ENCODE peak calls at places on chromosomes 5 and 9, in four cellular contexts. Y, B, A and S are unnamed samples.
A peak's percentile ranks its signal among the peaks of the same experiment; 100 is the strongest.

GRCh38 chr9:125843646-125844045 is 96.5 kb downstream of the PBX3 start:
- DNase-seq in B (no peak), A (no peak), Y (peak; percentile 45), S (no peak)

GRCh38 chr9:3528466-3528865 is 2.7 kb upstream of the RFX3 start:
- DNase-seq in A (no peak), Y (no peak), B (peak; percentile 38), S (peak; percentile 67)

GRCh38 chr5:18483386-18483785 is 849.1 kb downstream of the TAF11L14 start:
- DNase-seq in Y (no peak), B (no peak), A (no peak), S (no peak)

GRCh38 chr9:106886111-106887046 is 23.4 kb downstream of the ZNF462 start:
- DNase-seq in B (no peak), Y (no peak), A (no peak), S (no peak)

GRCh38 chr5:79754865-79755555 is 65.4 kb downstream of the CMYA5 start:
- DNase-seq in A (no peak), B (no peak), Y (no peak), S (no peak)

GRCh38 chr9:129783516-129784361 is 19.2 kb upstream of the TOR1B start:
- DNase-seq in Y (peak; percentile 91), B (peak; percentile 96), A (peak; percentile 92), S (peak; percentile 16)

GRCh38 chr5:139470821-139471300 is at the start of gene SMIM33:
- DNase-seq in B (no peak), A (no peak), Y (no peak), S (no peak)

GRCh38 chr9:96236854-96237545 is 65.0 kb downstream of the HSD17B3 start:
- DNase-seq in Y (no peak), B (no peak), A (no peak), S (no peak)

GRCh38 chr5:164352695-164353094 is 847.3 kb downstream of the MAT2B start:
- DNase-seq in A (no peak), B (no peak), Y (no peak), S (no peak)

GRCh38 chr9:132054024-132054423 is 25.6 kb downstream of the MED27 start:
- DNase-seq in Y (no peak), A (no peak), B (peak; percentile 38), S (no peak)

GRCh38 chr9:121075251-121076036 is 689 bp downstream of the CNTRL start:
- DNase-seq in A (no peak), B (no peak), Y (no peak), S (no peak)

GRCh38 chr9:95780751-95781150 is 94.7 kb upstream of the ERCC6L2 start:
- DNase-seq in B (no peak), A (peak; percentile 19), Y (no peak), S (no peak)

GRCh38 chr5:104800440-104801048 is 1238.0 kb upstream of the NUDT12 start:
- DNase-seq in Y (no peak), A (no peak), B (peak; percentile 4), S (no peak)

GRCh38 chr5:40720071-40720470 is 35.7 kb downstream of the TTC33 start:
- DNase-seq in B (no peak), A (no peak), Y (no peak), S (no peak)

GRCh38 chr5:176381979-176382378 is 6.4 kb downstream of the NOP16 start:
- DNase-seq in Y (no peak), B (no peak), A (no peak), S (no peak)

GRCh38 chr9:79719989-79720388 is 148.2 kb downstream of the TLE4 start:
- DNase-seq in Y (no peak), B (no peak), A (no peak), S (no peak)

GRCh38 chr5:77029376-77029885 is 773 bp upstream of the AGGF1 start:
- DNase-seq in A (no peak), B (no peak), Y (no peak), S (no peak)

GRCh38 chr9:135282001-135282731 is 194.7 kb downstream of the OLFM1 start:
- DNase-seq in A (no peak), B (no peak), Y (peak; percentile 89), S (no peak)

GRCh38 chr5:68424799-68425537 is 209.4 kb downstream of the PIK3R1 start:
- DNase-seq in Y (no peak), A (no peak), B (no peak), S (peak; percentile 67)

GRCh38 chr9:131330814-131331600 is 41.5 kb downstream of the PLPP7 start:
- DNase-seq in B (peak; percentile 98), Y (peak; percentile 79), A (peak; percentile 80), S (no peak)

GRCh38 chr5:157068785-157069184 is 9.9 kb upstream of the HAVCR1 start:
- DNase-seq in B (no peak), A (no peak), Y (no peak), S (no peak)

GRCh38 chr5:67404261-67405100 is 207.9 kb upstream of the CD180 start:
- DNase-seq in B (no peak), Y (no peak), A (no peak), S (no peak)

GRCh38 chr5:19910131-19910530 is 77.9 kb downstream of the CDH18 start:
- DNase-seq in A (no peak), Y (no peak), B (no peak), S (no peak)

GRCh38 chr5:134249469-134250379 is 23.9 kb upstream of the PPP2CA start:
- DNase-seq in Y (no peak), A (no peak), B (peak; percentile 57), S (no peak)

GRCh38 chr9:75123696-75124095 is 35.4 kb downstream of the OSTF1 start:
- DNase-seq in A (no peak), Y (no peak), B (no peak), S (no peak)

GRCh38 chr9:85610074-85610855 is 131.5 kb downstream of the AGTPBP1 start:
- DNase-seq in Y (peak; percentile 74), B (peak; percentile 67), A (no peak), S (peak; percentile 44)

GRCh38 chr9:100285080-100285479 is 67.7 kb downstream of the TEX10 start:
- DNase-seq in A (no peak), B (no peak), Y (no peak), S (no peak)

GRCh38 chr9:89023788-89024187 is 32.5 kb downstream of the S1PR3 start:
- DNase-seq in A (no peak), B (no peak), Y (no peak), S (no peak)

GRCh38 chr9:76605271-76605670 is 146.3 kb downstream of the GCNT1 start:
- DNase-seq in Y (no peak), A (no peak), B (no peak), S (peak; percentile 15)

GRCh38 chr5:179733764-179734126 is 1.1 kb downstream of the MAML1 start:
- DNase-seq in A (no peak), B (no peak), Y (no peak), S (no peak)

GRCh38 chr5:1834022-1834551 is 32.9 kb downstream of the NDUFS6 start:
- DNase-seq in A (no peak), Y (no peak), B (no peak), S (no peak)
- TF ChIP-seq NRF1 in A (no peak), Y (no peak), B (no peak), S (no peak)

GRCh38 chr5:110852053-110852452 is 113.2 kb downstream of the SLC25A46 start:
- DNase-seq in Y (no peak), A (no peak), B (no peak), S (peak; percentile 36)
- H2AFZ ChIP-seq in Y (no peak overlapping the region), A (no peak overlapping the region), B (no peak overlapping the region), S (no peak overlapping the region)

GRCh38 chr5:154465169-154465568 is 12.9 kb downstream of the HAND1 start:
- DNase-seq in B (no peak), A (no peak), Y (no peak), S (no peak)

GRCh38 chr5:154466147-154466546 is 11.9 kb downstream of the HAND1 start:
- DNase-seq in B (no peak), A (no peak), Y (no peak), S (no peak)

GRCh38 chr5:154466671-154467070 is 11.4 kb downstream of the HAND1 start:
- DNase-seq in B (no peak), Y (no peak), A (no peak), S (no peak)

GRCh38 chr5:154470172-154470571 is 7.9 kb downstream of the HAND1 start:
- DNase-seq in Y (no peak), B (no peak), A (no peak), S (no peak)

DNA sequence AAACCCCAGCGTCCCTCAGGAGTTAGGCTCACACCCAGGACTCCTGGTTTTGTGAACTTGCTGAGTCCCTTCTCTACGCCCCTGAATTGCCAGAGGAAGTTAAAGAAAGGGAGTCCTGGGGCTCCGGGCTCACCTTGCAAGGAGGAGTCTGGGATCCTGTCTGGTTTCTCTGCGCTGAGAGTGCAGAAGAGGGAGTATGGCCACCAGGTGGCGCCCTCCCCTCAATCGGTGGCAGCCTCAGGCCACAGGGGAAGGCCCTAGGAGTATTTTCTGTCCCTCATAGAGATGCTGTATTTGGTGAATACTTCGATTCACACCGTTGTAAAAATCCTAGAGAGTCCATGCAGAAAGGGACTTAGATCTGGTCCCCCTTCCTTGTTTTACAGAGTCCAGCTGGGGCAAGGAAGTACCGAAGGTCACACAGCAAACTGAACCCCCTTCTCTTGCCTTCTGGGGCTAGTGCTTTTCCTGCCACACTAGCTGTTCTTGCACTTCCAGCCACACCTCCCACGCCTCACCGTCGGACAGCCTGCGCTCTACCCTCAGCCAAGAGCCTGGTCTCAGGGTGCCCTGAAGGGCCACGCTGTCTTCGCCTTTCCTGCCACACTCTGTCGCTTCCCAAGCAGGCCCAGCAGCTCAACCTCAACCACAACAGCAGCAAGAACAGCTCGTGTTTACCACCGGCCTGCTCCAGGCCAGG is 10.2 kb downstream of the HAND1 start:
- DNase-seq in Y (peak; percentile 85), B (peak; percentile 88), A (peak; percentile 96), S (peak; percentile 42)
- TF ChIP-seq NRF1 in Y (no peak), B (no peak), A (no peak), S (no peak)

DNA sequence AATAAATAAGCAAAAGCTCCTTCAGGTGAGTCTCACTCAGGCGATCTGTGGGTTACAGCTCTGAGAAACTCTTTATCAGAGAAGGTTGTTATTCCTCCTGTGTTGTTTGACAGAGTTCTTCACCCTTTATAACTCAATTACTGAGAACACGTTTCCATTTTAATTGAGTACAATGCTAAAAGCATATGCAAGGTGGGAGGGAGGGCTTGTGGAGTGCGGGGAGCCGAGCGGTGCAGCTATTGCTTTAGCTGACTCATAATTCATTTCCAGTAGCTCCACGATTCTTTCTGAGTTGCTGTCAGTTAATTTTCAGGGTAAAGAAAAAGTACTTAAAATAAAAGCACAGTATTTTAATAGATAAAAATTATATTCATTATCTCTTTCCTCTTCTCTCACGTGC is 104.7 kb upstream of the CKMT2 start:
- DNase-seq in A (no peak), B (no peak), Y (no peak), S (no peak)
- H2AFZ ChIP-seq in A (no peak overlapping the region), B (no peak overlapping the region), Y (no peak overlapping the region), S (no peak overlapping the region)

DNA sequence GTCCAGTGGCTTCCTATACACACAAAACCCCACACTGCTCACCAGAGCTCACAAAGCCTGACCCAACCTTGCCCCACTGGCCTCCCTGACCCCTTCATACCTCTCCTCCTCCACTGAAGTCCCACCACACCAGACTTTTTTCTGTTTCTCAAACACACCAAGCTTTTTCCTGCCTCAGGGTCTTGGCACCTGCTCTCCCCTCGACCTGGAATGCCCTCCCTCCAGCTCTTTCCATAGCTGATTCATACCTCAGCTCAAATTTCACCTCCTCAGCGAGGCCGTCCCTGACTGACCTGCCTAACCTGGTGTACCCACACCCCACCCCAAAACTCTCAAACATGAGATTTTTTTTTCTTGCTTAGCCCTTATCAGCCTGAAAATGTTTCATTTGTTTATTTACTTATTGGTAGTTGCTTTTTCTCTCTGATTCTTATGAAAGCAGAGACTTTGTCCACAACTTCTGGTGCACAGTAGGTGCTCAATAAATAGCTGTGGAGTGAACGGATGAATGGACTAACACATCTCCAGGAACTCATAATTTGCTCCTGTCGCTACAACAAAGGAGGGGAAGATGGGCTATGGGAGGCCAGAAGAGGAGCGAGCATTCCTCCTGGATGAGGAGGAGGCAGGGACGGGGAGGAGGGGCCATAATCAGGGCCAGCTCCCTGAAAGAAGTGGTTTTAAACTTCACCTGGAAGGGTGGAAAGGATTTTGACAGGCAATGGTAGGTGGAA is 84.3 kb downstream of the SH3TC2 start:
- DNase-seq in B (no peak), A (no peak), Y (no peak), S (no peak)
- TF ChIP-seq NRF1 in B (no peak), A (no peak), Y (no peak), S (no peak)